ENCODE peak calls at places on chromosomes 5 and 9, in seven cellular contexts. Q, M, A, Z, J, H and D are unnamed samples.

GRCh38 chr9:136003356-136004218 is 42.4 kb upstream of the UBAC1 start:
- DNase-seq in Q (no peak), M (no peak), A (no peak), Z (no peak), J (no peak), H (no peak), D (no peak)

GRCh38 chr5:87195104-87195581 is 72.5 kb upstream of the RASA1 start:
- DNase-seq in A (peak; percentile 37), Z (no peak), M (no peak), Q (no peak), H (no peak), J (no peak), D (peak; percentile 85)

GRCh38 chr9:115498338-115498737 is 380.4 kb upstream of the TNC start:
- DNase-seq in A (peak; percentile 66), Z (no peak), M (no peak), H (no peak), J (peak; percentile 0), Q (no peak), D (peak; percentile 13)

GRCh38 chr5:76521240-76521758 is 101.9 kb downstream of the F2RL2 start:
- DNase-seq in H (no peak), A (no peak), Z (no peak), Q (no peak), M (no peak), J (peak; percentile 56), D (peak; percentile 26)

GRCh38 chr9:115400801-115401200 is 282.8 kb upstream of the TNC start:
- DNase-seq in M (no peak), J (no peak), A (peak; percentile 81), Q (no peak), H (no peak), Z (no peak), D (peak; percentile 74)

GRCh38 chr9:90095682-90096081 is 490.9 kb downstream of the GADD45G start:
- DNase-seq in Z (no peak), H (no peak), M (no peak), A (no peak), J (no peak), Q (no peak), D (no peak)

GRCh38 chr5:179285236-179285635 is 60.0 kb downstream of the ADAMTS2 start:
- DNase-seq in M (no peak), A (peak; percentile 78), Z (no peak), H (no peak), J (no peak), Q (no peak), D (no peak)

GRCh38 chr5:16666861-16667481 is 50.2 kb upstream of the RETREG1 start:
- DNase-seq in A (no peak), J (peak; percentile 51), Q (no peak), H (no peak), M (no peak), Z (peak; percentile 42), D (peak; percentile 15)

GRCh38 chr9:21681641-21682040 is 120.8 kb upstream of the MTAP start:
- DNase-seq in J (no peak), M (no peak), H (no peak), Z (no peak), Q (no peak), A (peak; percentile 69), D (peak; percentile 85)

GRCh38 chr5:57832873-57833272 is 350.3 kb upstream of the ACTBL2 start:
- DNase-seq in Z (no peak), A (no peak), H (no peak), M (no peak), J (peak; percentile 49), Q (no peak), D (no peak)

GRCh38 chr9:118268046-118268445 is 563.8 kb downstream of the TLR4 start:
- DNase-seq in M (no peak), Z (no peak), A (no peak), Q (no peak), H (no peak), J (no peak), D (no peak)

GRCh38 chr5:16585028-16585667 is 31.6 kb downstream of the RETREG1 start:
- DNase-seq in A (no peak), Q (no peak), H (no peak), Z (peak; percentile 59), M (no peak), J (peak; percentile 73), D (no peak)

GRCh38 chr5:33690736-33691135 is 201.1 kb downstream of the ADAMTS12 start:
- DNase-seq in Q (no peak), A (peak; percentile 68), H (no peak), M (no peak), Z (no peak), J (no peak), D (peak; percentile 96)

GRCh38 chr5:139985290-139985689 is 57.8 kb downstream of the NRG2 start:
- DNase-seq in A (no peak), M (no peak), Z (no peak), H (no peak), J (no peak), Q (no peak), D (no peak)

GRCh38 chr9:135607401-135608293 is 31.7 kb downstream of the GLT6D1 start:
- DNase-seq in H (no peak), Z (no peak), M (peak; percentile 20), J (no peak), Q (no peak), A (no peak), D (no peak)

GRCh38 chr9:76576344-76576743 is 117.4 kb downstream of the GCNT1 start:
- DNase-seq in Z (peak; percentile 34), J (peak; percentile 74), H (peak; percentile 9), M (no peak), A (peak; percentile 80), Q (no peak), D (peak; percentile 66)

GRCh38 chr9:105305834-105306233 is 61.4 kb downstream of the SLC44A1 start:
- DNase-seq in Q (no peak), H (no peak), M (no peak), A (no peak), J (no peak), Z (no peak), D (no peak)

GRCh38 chr9:68983008-68983411 is 30.9 kb downstream of the PRKACG start:
- DNase-seq in Z (no peak), Q (no peak), M (no peak), J (no peak), A (no peak), H (no peak), D (no peak)

GRCh38 chr5:134149571-134150303 is 27.0 kb downstream of the SKP1 start:
- DNase-seq in H (no peak), A (no peak), Q (no peak), J (no peak), M (no peak), Z (no peak), D (peak; percentile 33)

GRCh38 chr9:94772128-94772527 is 45.6 kb downstream of the AOPEP start:
- DNase-seq in M (no peak), A (no peak), Q (no peak), Z (no peak), J (peak; percentile 77), H (no peak), D (no peak)

GRCh38 chr5:113574417-113574816 is 60.9 kb downstream of the YTHDC2 start:
- DNase-seq in Z (no peak), J (no peak), M (no peak), A (peak; percentile 73), H (no peak), Q (no peak), D (peak; percentile 96)

GRCh38 chr5:139636975-139637408 is 11.2 kb upstream of the CXXC5 start:
- DNase-seq in H (no peak), Z (no peak), J (no peak), Q (no peak), M (no peak), A (peak; percentile 75), D (peak; percentile 51)

GRCh38 chr5:95734156-95734555 is 3.0 kb downstream of the RHOBTB3 start:
- DNase-seq in A (no peak), J (no peak), Z (no peak), H (no peak), M (no peak), Q (no peak), D (no peak)

GRCh38 chr9:106203832-106204516 is 509.6 kb downstream of the TMEM38B start:
- DNase-seq in Z (peak; percentile 52), H (no peak), J (no peak), M (peak; percentile 33), Q (no peak), A (no peak), D (no peak)

GRCh38 chr9:120663380-120663779 is 50.9 kb downstream of the MEGF9 start:
- DNase-seq in Q (no peak), J (no peak), M (no peak), Z (no peak), H (no peak), A (no peak), D (no peak)

GRCh38 chr5:106019271-106019670 is 1651.5 kb downstream of the EFNA5 start:
- DNase-seq in H (no peak), M (no peak), J (no peak), Q (no peak), Z (no peak), A (no peak), D (peak; percentile 62)

GRCh38 chr5:143707797-143708196 is 104.2 kb upstream of the HMHB1 start:
- DNase-seq in J (no peak), M (no peak), A (no peak), H (no peak), Z (no peak), Q (no peak), D (no peak)

GRCh38 chr5:168125445-168126199 is 165.8 kb upstream of the WWC1 start:
- DNase-seq in M (no peak), Z (peak; percentile 35), Q (no peak), H (no peak), A (no peak), J (peak; percentile 23), D (no peak)
- H3K23ac ChIP-seq in M (no peak overlapping the region), Z (no peak overlapping the region), Q (no peak overlapping the region), H (no peak overlapping the region), A (no peak overlapping the region), J (no peak overlapping the region), D (no peak overlapping the region)

DNA sequence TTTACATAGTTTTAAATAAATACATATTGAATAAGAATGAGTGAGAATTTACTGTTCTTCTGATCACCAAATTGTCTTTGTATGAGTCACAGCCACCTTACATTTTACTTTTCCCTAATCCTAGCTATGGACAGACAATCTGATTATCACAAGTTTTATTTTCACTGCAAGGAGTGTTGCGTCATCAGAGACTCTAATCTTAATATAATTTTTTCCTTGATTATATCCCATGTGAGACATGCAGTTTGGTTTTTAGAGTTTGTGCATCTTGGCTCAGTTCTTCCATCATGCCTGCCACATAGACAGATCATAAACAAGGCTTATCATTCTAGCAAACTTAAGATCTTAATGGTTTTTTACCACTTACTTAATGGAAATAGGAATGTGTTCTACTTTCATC is 478.5 kb upstream of the CDH18 start:
- DNase-seq in J (no peak), A (no peak), M (no peak), Z (no peak), Q (no peak), H (no peak), D (no peak)
- H3K23ac ChIP-seq in J (no peak overlapping the region), A (no peak overlapping the region), M (no peak overlapping the region), Z (no peak overlapping the region), Q (no peak overlapping the region), H (no peak overlapping the region), D (no peak overlapping the region)

DNA sequence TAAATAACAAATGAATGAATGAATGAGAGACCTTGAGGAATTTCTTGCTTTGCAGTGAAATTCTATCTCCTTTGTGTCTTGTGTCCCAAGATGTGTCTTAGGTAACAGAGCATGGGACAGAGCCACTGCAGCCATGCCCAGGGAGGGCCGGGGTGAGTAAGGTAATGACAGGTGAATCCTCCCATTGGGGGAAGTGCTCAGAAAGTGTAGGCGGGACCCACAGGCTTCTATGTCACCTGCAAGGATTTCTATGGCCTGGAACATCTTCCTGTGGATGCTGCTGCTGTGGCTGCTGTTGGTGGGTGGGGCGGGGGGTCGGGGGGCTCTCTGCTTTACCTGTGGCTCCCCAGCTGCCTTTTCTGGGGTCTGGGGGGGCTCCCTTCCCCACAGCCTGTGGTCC is 133.6 kb upstream of the IER5L start:
- DNase-seq in Z (no peak), A (no peak), J (no peak), H (no peak), M (no peak), Q (no peak), D (no peak)
- H3K23ac ChIP-seq in Z (no peak overlapping the region), A (no peak overlapping the region), J (no peak overlapping the region), H (no peak overlapping the region), M (no peak overlapping the region), Q (no peak overlapping the region), D (no peak overlapping the region)

GRCh38 chr9:131892162-131892707 is 152.4 kb upstream of the RAPGEF1 start:
- DNase-seq in A (no peak), H (no peak), M (no peak), Z (no peak), Q (no peak), J (no peak), D (no peak)
- H3K23ac ChIP-seq in A (no peak overlapping the region), H (no peak overlapping the region), M (no peak overlapping the region), Z (no peak overlapping the region), Q (no peak overlapping the region), J (no peak overlapping the region), D (no peak overlapping the region)